ENCODE peak calls at places on chromosomes 7 and 10, in seven cellular contexts. One of them, this sample, is unnamed.

GRCh38 chr7:76196786-76197185 is 4.9 kb upstream of the SRRM3 start:
- DNase-seq in SK-N-SH: no peak
- DNase-seq in GM12878: no peak
- DNase-seq in H1: no peak
- DNase-seq in HCT116: no peak
- DNase-seq in HepG2: no peak
- DNase-seq in K562: no peak
- DNase-seq in this sample: no peak

GRCh38 chr10:111297351-111297848 is 220.6 kb downstream of the ADRA2A start:
- DNase-seq in GM12878: no peak
- DNase-seq in HepG2: no peak
- DNase-seq in K562: no peak
- DNase-seq in SK-N-SH: no peak
- DNase-seq in HCT116: no peak
- DNase-seq in H1: no peak
- DNase-seq in this sample: no peak

GRCh38 chr10:43214071-43214955 is 52.6 kb downstream of the RASGEF1A start:
- DNase-seq in GM12878: no peak
- DNase-seq in HepG2: no peak
- DNase-seq in K562: no peak
- DNase-seq in HCT116: no peak
- DNase-seq in H1: no peak
- DNase-seq in SK-N-SH: no peak
- DNase-seq in this sample: no peak

GRCh38 chr10:43793714-43794113 is 145.0 kb upstream of the ZNF32 start:
- DNase-seq in SK-N-SH: no peak
- DNase-seq in HepG2: no peak
- DNase-seq in HCT116: no peak
- DNase-seq in GM12878: no peak
- DNase-seq in H1: no peak
- DNase-seq in K562: no peak
- DNase-seq in this sample: no peak

GRCh38 chr10:119006451-119007210 is 22.9 kb upstream of the NANOS1 start:
- DNase-seq in HCT116: no peak
- DNase-seq in H1: no peak
- DNase-seq in HepG2: peak
- DNase-seq in K562: peak
- DNase-seq in SK-N-SH: peak
- DNase-seq in GM12878: no peak
- DNase-seq in this sample: peak

GRCh38 chr7:45174966-45175765 is 17.6 kb downstream of the RAMP3 start:
- DNase-seq in SK-N-SH: no peak
- DNase-seq in H1: no peak
- DNase-seq in HepG2: no peak
- DNase-seq in HCT116: no peak
- DNase-seq in GM12878: no peak
- DNase-seq in K562: no peak
- DNase-seq in this sample: no peak

GRCh38 chr10:46080886-46081285 is 34.8 kb upstream of the MSMB start:
- DNase-seq in GM12878: no peak
- DNase-seq in H1: no peak
- DNase-seq in K562: no peak
- DNase-seq in HepG2: no peak
- DNase-seq in SK-N-SH: no peak
- DNase-seq in HCT116: no peak
- DNase-seq in this sample: no peak

GRCh38 chr10:45505336-45505735 is 131.3 kb downstream of the ALOX5 start:
- DNase-seq in HepG2: no peak
- DNase-seq in H1: no peak
- DNase-seq in HCT116: no peak
- DNase-seq in GM12878: no peak
- DNase-seq in K562: no peak
- DNase-seq in SK-N-SH: peak
- DNase-seq in this sample: no peak

GRCh38 chr7:6241607-6241973 is 30.8 kb downstream of the CYTH3 start:
- DNase-seq in GM12878: no peak
- DNase-seq in SK-N-SH: no peak
- DNase-seq in HepG2: no peak
- DNase-seq in HCT116: no peak
- DNase-seq in K562: no peak
- DNase-seq in H1: no peak
- DNase-seq in this sample: no peak

GRCh38 chr10:71427246-71427645 is 30.5 kb downstream of the CDH23 start:
- DNase-seq in SK-N-SH: no peak
- DNase-seq in K562: no peak
- DNase-seq in HCT116: no peak
- DNase-seq in GM12878: no peak
- DNase-seq in HepG2: no peak
- DNase-seq in H1: no peak
- DNase-seq in this sample: no peak

GRCh38 chr7:140059288-140060242 is 3.2 kb downstream of the PARP12 start:
- DNase-seq in HCT116: peak
- DNase-seq in H1: no peak
- DNase-seq in HepG2: peak
- DNase-seq in GM12878: no peak
- DNase-seq in K562: peak
- DNase-seq in SK-N-SH: peak
- DNase-seq in this sample: peak

GRCh38 chr7:92882760-92883159 is 46.4 kb upstream of the CDK6 start:
- DNase-seq in K562: no peak
- DNase-seq in H1: no peak
- DNase-seq in HCT116: no peak
- DNase-seq in GM12878: no peak
- DNase-seq in HepG2: no peak
- DNase-seq in SK-N-SH: no peak
- DNase-seq in this sample: no peak

GRCh38 chr10:8380833-8381491 is 326.5 kb downstream of the GATA3 start:
- DNase-seq in GM12878: no peak
- DNase-seq in H1: no peak
- DNase-seq in K562: no peak
- DNase-seq in HepG2: no peak
- DNase-seq in SK-N-SH: no peak
- DNase-seq in HCT116: no peak
- DNase-seq in this sample: no peak

GRCh38 chr7:80288175-80289122 is 153.8 kb downstream of the GNAI1 start:
- DNase-seq in HepG2: peak
- DNase-seq in SK-N-SH: no peak
- DNase-seq in HCT116: no peak
- DNase-seq in GM12878: no peak
- DNase-seq in K562: no peak
- DNase-seq in H1: peak
- DNase-seq in this sample: no peak

GRCh38 chr10:51422311-51423120 is 276.9 kb downstream of the CSTF2T start:
- DNase-seq in K562: peak
- DNase-seq in GM12878: peak
- DNase-seq in H1: peak
- DNase-seq in HepG2: peak
- DNase-seq in HCT116: peak
- DNase-seq in SK-N-SH: peak
- DNase-seq in this sample: peak

GRCh38 chr10:5889624-5890518 is at the start of the genes ANKRD16 and FBH1:
- DNase-seq in H1: peak
- DNase-seq in HCT116: peak
- DNase-seq in SK-N-SH: peak
- DNase-seq in HepG2: peak
- DNase-seq in K562: peak
- DNase-seq in GM12878: peak
- DNase-seq in this sample: peak

GRCh38 chr10:5891009-5891408 is 966 bp downstream of the FBH1 start:
- DNase-seq in K562: peak
- DNase-seq in GM12878: no peak
- DNase-seq in HepG2: no peak
- DNase-seq in H1: no peak
- DNase-seq in HCT116: no peak
- DNase-seq in SK-N-SH: no peak
- DNase-seq in this sample: no peak

GRCh38 chr10:5888843-5889623 is 660 bp downstream of the ANKRD16 start:
- DNase-seq in SK-N-SH: peak
- DNase-seq in GM12878: no peak
- DNase-seq in HCT116: no peak
- DNase-seq in K562: peak
- DNase-seq in H1: no peak
- DNase-seq in HepG2: peak
- DNase-seq in this sample: no peak

GRCh38 chr10:5892007-5892406 is 2.0 kb downstream of the FBH1 start:
- DNase-seq in GM12878: no peak
- DNase-seq in SK-N-SH: no peak
- DNase-seq in H1: no peak
- DNase-seq in K562: peak
- DNase-seq in HCT116: no peak
- DNase-seq in HepG2: no peak
- DNase-seq in this sample: no peak

GRCh38 chr10:5890519-5890878 is 456 bp downstream of the FBH1 start:
- DNase-seq in SK-N-SH: peak
- DNase-seq in HCT116: no peak
- DNase-seq in HepG2: peak
- DNase-seq in H1: no peak
- DNase-seq in GM12878: no peak
- DNase-seq in K562: peak
- DNase-seq in this sample: no peak
- H3K27ac ChIP-seq in SK-N-SH: peak
- H3K27ac ChIP-seq in HCT116: peak
- H3K27ac ChIP-seq in HepG2: peak
- H3K27ac ChIP-seq in H1: no peak
- H3K27ac ChIP-seq in GM12878: peak
- H3K27ac ChIP-seq in K562: peak
- H3K27ac ChIP-seq in this sample: peak

GRCh38 chr10:93463723-93464511 is 18.2 kb downstream of the MYOF start:
- DNase-seq in HepG2: no peak
- DNase-seq in HCT116: no peak
- DNase-seq in K562: no peak
- DNase-seq in GM12878: no peak
- DNase-seq in H1: no peak
- DNase-seq in SK-N-SH: no peak
- DNase-seq in this sample: no peak
- TF ChIP-seq POLR2AphosphoS5 in HepG2: no peak
- TF ChIP-seq POLR2AphosphoS5 in HCT116: no peak
- TF ChIP-seq POLR2AphosphoS5 in K562: no peak
- TF ChIP-seq POLR2AphosphoS5 in GM12878: no peak
- TF ChIP-seq POLR2AphosphoS5 in H1: no peak
- TF ChIP-seq POLR2AphosphoS5 in SK-N-SH: no peak
- TF ChIP-seq POLR2AphosphoS5 in this sample: no peak

GRCh38 chr7:38368191-38368605 is 94.8 kb upstream of the TARP start:
- DNase-seq in HCT116: peak
- DNase-seq in HepG2: peak
- DNase-seq in H1: peak
- DNase-seq in SK-N-SH: peak
- DNase-seq in GM12878: no peak
- DNase-seq in K562: peak
- DNase-seq in this sample: peak
- TF ChIP-seq SIN3A in HCT116: no peak
- TF ChIP-seq SIN3A in HepG2: no peak
- TF ChIP-seq SIN3A in H1: no peak
- TF ChIP-seq SIN3A in SK-N-SH: no peak
- TF ChIP-seq SIN3A in GM12878: no peak
- TF ChIP-seq SIN3A in K562: no peak
- TF ChIP-seq SIN3A in this sample: no peak

GRCh38 chr10:116879817-116880216 is 30.5 kb downstream of the ENO4 start:
- DNase-seq in HCT116: no peak
- DNase-seq in H1: no peak
- DNase-seq in K562: no peak
- DNase-seq in GM12878: no peak
- DNase-seq in SK-N-SH: no peak
- DNase-seq in HepG2: no peak
- DNase-seq in this sample: no peak
- H3K27ac ChIP-seq in HCT116: no peak
- H3K27ac ChIP-seq in H1: no peak
- H3K27ac ChIP-seq in K562: no peak
- H3K27ac ChIP-seq in GM12878: no peak
- H3K27ac ChIP-seq in SK-N-SH: no peak
- H3K27ac ChIP-seq in HepG2: no peak
- H3K27ac ChIP-seq in this sample: no peak

DNA sequence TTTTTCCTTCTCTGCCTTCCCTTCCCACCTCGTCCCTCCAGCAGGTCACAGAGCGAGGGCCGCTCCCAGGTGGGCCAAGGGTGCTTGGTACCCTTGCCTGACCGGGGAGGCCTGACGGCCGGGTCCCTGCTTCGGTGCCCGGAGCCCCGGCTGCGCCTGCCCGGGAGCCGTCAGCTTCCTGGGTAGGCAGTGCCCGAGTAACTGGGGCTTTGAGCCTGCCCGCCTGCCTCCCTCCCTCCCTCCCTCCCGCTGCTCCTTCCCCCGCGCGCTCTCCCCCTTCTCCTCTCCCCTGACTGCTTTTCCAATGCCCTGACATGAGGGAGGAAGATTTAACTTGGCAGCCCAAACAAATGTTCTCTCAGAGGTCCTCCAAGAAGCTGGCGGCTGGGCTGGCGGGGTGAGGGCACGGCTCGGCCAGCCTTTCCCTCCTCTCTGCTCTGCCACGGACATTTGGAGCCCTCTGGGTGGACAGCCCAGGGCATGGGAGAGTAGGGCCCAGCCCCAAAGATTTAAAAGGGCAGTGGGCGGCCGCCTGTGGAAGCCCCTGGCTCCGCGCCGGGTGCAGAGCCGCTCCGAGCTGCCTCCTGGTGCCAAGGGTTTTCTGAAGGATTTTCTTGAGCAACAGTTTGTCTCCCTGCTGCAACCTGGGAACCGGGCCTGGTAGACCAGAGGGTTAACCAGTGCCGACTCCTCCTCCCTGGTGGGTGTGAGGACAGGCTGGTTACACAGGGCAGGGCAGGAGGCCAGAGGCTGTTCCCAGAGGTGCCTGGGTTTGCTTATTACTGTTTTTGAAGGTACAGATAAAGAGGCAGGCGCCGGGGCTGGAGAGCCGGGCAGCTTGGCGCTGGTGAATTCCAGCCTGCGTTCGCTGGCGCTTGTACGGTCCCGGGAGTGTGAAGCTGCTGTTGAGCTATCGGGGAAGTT is 2.1 kb downstream of the ZMIZ1 start:
- DNase-seq in K562: peak
- DNase-seq in HepG2: peak
- DNase-seq in HCT116: no peak
- DNase-seq in GM12878: no peak
- DNase-seq in H1: no peak
- DNase-seq in SK-N-SH: peak
- DNase-seq in this sample: no peak
- TF ChIP-seq POLR2AphosphoS5 in K562: no peak
- TF ChIP-seq POLR2AphosphoS5 in HepG2: no peak
- TF ChIP-seq POLR2AphosphoS5 in HCT116: no peak
- TF ChIP-seq POLR2AphosphoS5 in GM12878: no peak
- TF ChIP-seq POLR2AphosphoS5 in H1: no peak
- TF ChIP-seq POLR2AphosphoS5 in SK-N-SH: no peak
- TF ChIP-seq POLR2AphosphoS5 in this sample: peak

This sample was measured in Panc1.